ENCODE peak calls at places on chromosomes 5 and 9, in four cellular contexts. One of them, this sample, is unnamed.

GRCh38 chr9:133818444-133818843 is 80.3 kb upstream of the SARDH start:
- DNase-seq in OCI-LY7: no peak
- DNase-seq in ovary: no peak
- DNase-seq in neural progenitor cell: no peak
- DNase-seq in this sample: no peak

GRCh38 chr9:115883467-115884329 is 269.9 kb upstream of the PAPPA start:
- DNase-seq in OCI-LY7: peak; percentile 7
- DNase-seq in ovary: no peak
- DNase-seq in neural progenitor cell: peak; percentile 59
- DNase-seq in this sample: peak; percentile 60

GRCh38 chr5:54854883-54855581 is 130.4 kb downstream of the ESM1 start:
- DNase-seq in OCI-LY7: no peak
- DNase-seq in ovary: no peak
- DNase-seq in neural progenitor cell: no peak
- DNase-seq in this sample: no peak

GRCh38 chr5:139975306-139975705 is 67.8 kb downstream of the NRG2 start:
- DNase-seq in OCI-LY7: no peak
- DNase-seq in ovary: no peak
- DNase-seq in neural progenitor cell: no peak
- DNase-seq in this sample: no peak

GRCh38 chr5:50727149-50727496 is 60.7 kb downstream of the PARP8 start:
- DNase-seq in OCI-LY7: no peak
- DNase-seq in ovary: no peak
- DNase-seq in neural progenitor cell: no peak
- DNase-seq in this sample: no peak

GRCh38 chr9:113275147-113276131 is at the start of the genes CDC26 and PRPF4:
- DNase-seq in OCI-LY7: peak; percentile 97
- DNase-seq in ovary: peak; percentile 97
- DNase-seq in neural progenitor cell: peak; percentile 99
- DNase-seq in this sample: peak; percentile 98

GRCh38 chr5:152331006-152331405 is 74.1 kb downstream of the NMUR2 start:
- DNase-seq in OCI-LY7: no peak
- DNase-seq in ovary: no peak
- DNase-seq in neural progenitor cell: no peak
- DNase-seq in this sample: no peak

GRCh38 chr9:133107961-133108793 is 12.9 kb downstream of the RALGDS start:
- DNase-seq in OCI-LY7: no peak
- DNase-seq in ovary: no peak
- DNase-seq in neural progenitor cell: no peak
- DNase-seq in this sample: no peak

GRCh38 chr5:90037646-90038045 is 371.9 kb downstream of the CETN3 start:
- DNase-seq in OCI-LY7: no peak
- DNase-seq in ovary: no peak
- DNase-seq in neural progenitor cell: no peak
- DNase-seq in this sample: no peak

GRCh38 chr9:23258569-23258968 is 567.5 kb downstream of the ELAVL2 start:
- DNase-seq in OCI-LY7: no peak
- DNase-seq in ovary: no peak
- DNase-seq in neural progenitor cell: no peak
- DNase-seq in this sample: no peak

GRCh38 chr5:138029944-138030343 is 2.9 kb downstream of the FAM13B start:
- DNase-seq in OCI-LY7: no peak
- DNase-seq in ovary: no peak
- DNase-seq in neural progenitor cell: no peak
- DNase-seq in this sample: no peak

GRCh38 chr5:90473321-90474234 is 993 bp downstream of the MBLAC2 start:
- DNase-seq in OCI-LY7: peak; percentile 47
- DNase-seq in ovary: peak; percentile 10
- DNase-seq in neural progenitor cell: peak; percentile 71
- DNase-seq in this sample: no peak

GRCh38 chr5:140339636-140340035 is 6.8 kb downstream of the HBEGF start:
- DNase-seq in OCI-LY7: no peak
- DNase-seq in ovary: no peak
- DNase-seq in neural progenitor cell: no peak
- DNase-seq in this sample: no peak

GRCh38 chr9:106019017-106019692 is 324.8 kb downstream of the TMEM38B start:
- DNase-seq in OCI-LY7: no peak
- DNase-seq in ovary: peak; percentile 15
- DNase-seq in neural progenitor cell: no peak
- DNase-seq in this sample: no peak

GRCh38 chr5:107670028-107670926 is 460 bp downstream of the EFNA5 start:
- DNase-seq in OCI-LY7: no peak
- DNase-seq in ovary: peak; percentile 17
- DNase-seq in neural progenitor cell: peak; percentile 58
- DNase-seq in this sample: no peak

GRCh38 chr5:137098238-137098637 is 400.9 kb downstream of the SPOCK1 start:
- DNase-seq in OCI-LY7: no peak
- DNase-seq in ovary: no peak
- DNase-seq in neural progenitor cell: no peak
- DNase-seq in this sample: no peak

GRCh38 chr5:175657593-175658271 is at the start of gene HRH2:
- DNase-seq in OCI-LY7: no peak
- DNase-seq in ovary: no peak
- DNase-seq in neural progenitor cell: peak; percentile 56
- DNase-seq in this sample: no peak

GRCh38 chr5:137370511-137371071 is 128.5 kb downstream of the SPOCK1 start:
- DNase-seq in OCI-LY7: no peak
- DNase-seq in ovary: no peak
- DNase-seq in neural progenitor cell: no peak
- DNase-seq in this sample: no peak

GRCh38 chr5:14410068-14410941 is 171.3 kb upstream of the OTULINL start:
- DNase-seq in OCI-LY7: no peak
- DNase-seq in ovary: peak; percentile 61
- DNase-seq in neural progenitor cell: no peak
- DNase-seq in this sample: no peak

GRCh38 chr5:123813937-123814624 is 302.1 kb downstream of the CSNK1G3 start:
- DNase-seq in OCI-LY7: peak; percentile 22
- DNase-seq in ovary: no peak
- DNase-seq in neural progenitor cell: no peak
- DNase-seq in this sample: no peak

GRCh38 chr5:159033351-159033657 is 66.4 kb downstream of the EBF1 start:
- DNase-seq in OCI-LY7: no peak
- DNase-seq in ovary: no peak
- DNase-seq in neural progenitor cell: no peak
- DNase-seq in this sample: no peak

GRCh38 chr5:176697929-176698520 is 50.7 kb downstream of the TSPAN17 start:
- DNase-seq in OCI-LY7: no peak
- DNase-seq in ovary: no peak
- DNase-seq in neural progenitor cell: peak; percentile 82
- DNase-seq in this sample: no peak

GRCh38 chr5:135591277-135591676 is 12.5 kb upstream of the CXCL14 start:
- DNase-seq in OCI-LY7: no peak
- DNase-seq in ovary: no peak
- DNase-seq in neural progenitor cell: no peak
- DNase-seq in this sample: no peak

GRCh38 chr5:140013536-140013935 is 29.6 kb downstream of the NRG2 start:
- DNase-seq in OCI-LY7: no peak
- DNase-seq in ovary: no peak
- DNase-seq in neural progenitor cell: no peak
- DNase-seq in this sample: no peak

GRCh38 chr9:116504081-116504480 is 183.0 kb upstream of the TRIM32 start:
- DNase-seq in OCI-LY7: no peak
- DNase-seq in ovary: no peak
- DNase-seq in neural progenitor cell: no peak
- DNase-seq in this sample: no peak

GRCh38 chr5:154713615-154714125 is 41.5 kb upstream of the LARP1 start:
- DNase-seq in OCI-LY7: no peak
- DNase-seq in ovary: no peak
- DNase-seq in neural progenitor cell: no peak
- DNase-seq in this sample: no peak

GRCh38 chr5:81517462-81517861 is 123.5 kb upstream of the ACOT12 start:
- DNase-seq in OCI-LY7: no peak
- DNase-seq in ovary: no peak
- DNase-seq in neural progenitor cell: no peak
- DNase-seq in this sample: no peak

GRCh38 chr5:157059891-157060290 is 975 bp upstream of the HAVCR1 start:
- DNase-seq in OCI-LY7: no peak
- DNase-seq in ovary: no peak
- DNase-seq in neural progenitor cell: no peak
- DNase-seq in this sample: no peak

GRCh38 chr9:9747787-9748186 is 865.0 kb downstream of the PTPRD start:
- DNase-seq in OCI-LY7: no peak
- DNase-seq in ovary: no peak
- DNase-seq in neural progenitor cell: no peak
- DNase-seq in this sample: no peak

GRCh38 chr5:77777911-77778310 is 1.8 kb upstream of the TBCA start:
- DNase-seq in OCI-LY7: no peak
- DNase-seq in ovary: no peak
- DNase-seq in neural progenitor cell: no peak
- DNase-seq in this sample: no peak

GRCh38 chr9:16223074-16223871 is 647.2 kb downstream of the BNC2 start:
- DNase-seq in OCI-LY7: no peak
- DNase-seq in ovary: no peak
- DNase-seq in neural progenitor cell: no peak
- DNase-seq in this sample: no peak

GRCh38 chr5:175516933-175517823 is 38.8 kb downstream of the SFXN1 start:
- DNase-seq in OCI-LY7: no peak
- DNase-seq in ovary: no peak
- DNase-seq in neural progenitor cell: no peak
- DNase-seq in this sample: no peak

GRCh38 chr9:26341545-26341944 is 551.1 kb downstream of the CAAP1 start:
- DNase-seq in OCI-LY7: no peak
- DNase-seq in ovary: no peak
- DNase-seq in neural progenitor cell: no peak
- DNase-seq in this sample: no peak

GRCh38 chr5:126831175-126831574 is 54.2 kb downstream of the LMNB1 start:
- DNase-seq in OCI-LY7: no peak
- DNase-seq in ovary: no peak
- DNase-seq in neural progenitor cell: no peak
- DNase-seq in this sample: no peak

GRCh38 chr9:33107762-33108161 is 31.3 kb upstream of the SMU1 start:
- DNase-seq in OCI-LY7: no peak
- DNase-seq in ovary: no peak
- DNase-seq in neural progenitor cell: no peak
- DNase-seq in this sample: no peak

GRCh38 chr5:180138976-180139730 is 67.6 kb upstream of the RNF130 start:
- DNase-seq in OCI-LY7: no peak
- DNase-seq in ovary: no peak
- DNase-seq in neural progenitor cell: no peak
- DNase-seq in this sample: no peak

GRCh38 chr9:1775230-1775629 is 239.9 kb upstream of the SMARCA2 start:
- DNase-seq in OCI-LY7: no peak
- DNase-seq in ovary: no peak
- DNase-seq in neural progenitor cell: peak; percentile 31
- DNase-seq in this sample: no peak

GRCh38 chr5:96743065-96743768 is 64.5 kb downstream of the ERAP1 start:
- DNase-seq in OCI-LY7: no peak
- DNase-seq in ovary: no peak
- DNase-seq in neural progenitor cell: no peak
- DNase-seq in this sample: no peak

GRCh38 chr9:91946825-91947224 is 3.2 kb downstream of the ROR2 start:
- DNase-seq in OCI-LY7: no peak
- DNase-seq in ovary: no peak
- DNase-seq in neural progenitor cell: peak; percentile 21
- DNase-seq in this sample: no peak

GRCh38 chr9:91948061-91948422 is 2.0 kb downstream of the ROR2 start:
- DNase-seq in OCI-LY7: no peak
- DNase-seq in ovary: no peak
- DNase-seq in neural progenitor cell: peak; percentile 71
- DNase-seq in this sample: no peak

GRCh38 chr9:91949946-91950664 is at the start of gene ROR2:
- DNase-seq in OCI-LY7: no peak
- DNase-seq in ovary: peak; percentile 77
- DNase-seq in neural progenitor cell: peak; percentile 94
- DNase-seq in this sample: no peak

GRCh38 chr9:91948423-91949292 is 1.4 kb downstream of the ROR2 start:
- DNase-seq in OCI-LY7: no peak
- DNase-seq in ovary: peak; percentile 67
- DNase-seq in neural progenitor cell: peak; percentile 87
- DNase-seq in this sample: no peak

GRCh38 chr9:91949293-91949945 is 609 bp downstream of the ROR2 start:
- DNase-seq in OCI-LY7: no peak
- DNase-seq in ovary: peak; percentile 36
- DNase-seq in neural progenitor cell: peak; percentile 69
- DNase-seq in this sample: no peak
- H3K4me3 ChIP-seq in OCI-LY7: no peak overlapping the region
- H3K4me3 ChIP-seq in ovary: peak overlapping the region; percentile 49
- H3K4me3 ChIP-seq in neural progenitor cell: peak overlapping the region; percentile 70
- H3K4me3 ChIP-seq in this sample: peak overlapping the region; percentile 43

GRCh38 chr5:149641600-149641999 is 60.3 kb downstream of the ARHGEF37 start:
- DNase-seq in OCI-LY7: no peak
- DNase-seq in ovary: no peak
- DNase-seq in neural progenitor cell: no peak
- DNase-seq in this sample: no peak

GRCh38 chr5:149640350-149640999 is 59.2 kb downstream of the ARHGEF37 start:
- DNase-seq in OCI-LY7: no peak
- DNase-seq in ovary: no peak
- DNase-seq in neural progenitor cell: no peak
- DNase-seq in this sample: no peak

GRCh38 chr5:149638546-149639241 is 57.4 kb downstream of the ARHGEF37 start:
- DNase-seq in OCI-LY7: no peak
- DNase-seq in ovary: no peak
- DNase-seq in neural progenitor cell: no peak
- DNase-seq in this sample: no peak

GRCh38 chr5:149639718-149640117 is 58.4 kb downstream of the ARHGEF37 start:
- DNase-seq in OCI-LY7: no peak
- DNase-seq in ovary: no peak
- DNase-seq in neural progenitor cell: no peak
- DNase-seq in this sample: no peak

GRCh38 chr5:149641000-149641576 is 59.8 kb downstream of the ARHGEF37 start:
- DNase-seq in OCI-LY7: no peak
- DNase-seq in ovary: peak; percentile 79
- DNase-seq in neural progenitor cell: no peak
- DNase-seq in this sample: no peak
- H3K4me3 ChIP-seq in OCI-LY7: no peak overlapping the region
- H3K4me3 ChIP-seq in ovary: peak overlapping the region; percentile 30
- H3K4me3 ChIP-seq in neural progenitor cell: no peak overlapping the region
- H3K4me3 ChIP-seq in this sample: no peak overlapping the region

GRCh38 chr5:150082364-150082763 is 4.0 kb downstream of the CSF1R start:
- DNase-seq in OCI-LY7: no peak
- DNase-seq in ovary: no peak
- DNase-seq in neural progenitor cell: no peak
- DNase-seq in this sample: no peak
- H3K4me3 ChIP-seq in OCI-LY7: no peak overlapping the region
- H3K4me3 ChIP-seq in ovary: no peak overlapping the region
- H3K4me3 ChIP-seq in neural progenitor cell: no peak overlapping the region
- H3K4me3 ChIP-seq in this sample: no peak overlapping the region

DNA sequence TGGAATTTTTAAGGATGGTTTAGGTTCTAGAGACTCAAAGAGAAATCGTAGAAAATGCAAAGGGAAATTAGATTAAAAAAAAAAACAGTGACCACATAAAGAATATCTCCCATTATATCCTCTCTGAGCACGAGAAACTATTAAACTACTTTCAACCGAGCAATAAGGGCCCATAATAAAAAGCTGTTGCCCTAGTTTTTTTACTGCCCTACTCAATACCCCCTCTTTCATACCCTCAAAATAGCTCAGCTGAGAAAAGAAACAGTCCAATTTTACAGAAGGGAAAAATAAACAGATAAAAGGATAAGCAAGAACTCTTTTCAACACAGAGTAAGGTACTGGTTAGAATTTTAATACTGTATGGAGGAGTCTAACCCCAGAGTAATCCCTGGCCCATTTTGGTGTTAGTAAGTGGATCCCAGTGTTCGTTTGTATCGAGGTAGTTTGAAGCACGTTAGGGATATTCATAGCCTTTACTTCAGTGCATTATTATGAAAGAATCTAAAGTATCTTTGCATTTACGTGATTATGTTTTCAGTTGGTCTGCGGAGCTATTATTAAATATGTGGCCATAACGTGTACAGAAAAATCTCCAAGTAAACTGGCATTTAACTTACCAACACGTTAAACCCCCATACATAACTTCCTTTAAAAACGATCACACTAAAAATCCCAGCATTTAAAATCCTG is 980 bp upstream of the RHOBTB3 start:
- DNase-seq in OCI-LY7: no peak
- DNase-seq in ovary: no peak
- DNase-seq in neural progenitor cell: no peak
- DNase-seq in this sample: no peak
- H3K4me3 ChIP-seq in OCI-LY7: peak overlapping the region; percentile 69
- H3K4me3 ChIP-seq in ovary: peak overlapping the region; percentile 87
- H3K4me3 ChIP-seq in neural progenitor cell: peak overlapping the region; percentile 66
- H3K4me3 ChIP-seq in this sample: peak overlapping the region; percentile 88

This sample was measured in iPS DF 6.9.